ENCODE peak calls at places on chromosomes 6 and 20, in six cellular contexts. F, V, Z, N, S and E are unnamed samples.

GRCh38 chr6:5531853-5532375 is 270.6 kb downstream of the FARS2 start:
- DNase-seq in V (no peak), Z (no peak), F (no peak), S (no peak), N (no peak), E (no peak)

GRCh38 chr20:46324960-46325703 is 16.8 kb upstream of the CDH22 start:
- DNase-seq in Z (peak), S (no peak), V (peak), F (no peak), N (peak), E (no peak)

GRCh38 chr6:118869350-118869749 is 24.6 kb upstream of the ASF1A start:
- DNase-seq in Z (no peak), F (no peak), S (no peak), V (peak), N (no peak), E (no peak)

GRCh38 chr6:25717856-25718740 is 36.4 kb upstream of the SLC17A4 start:
- DNase-seq in V (peak), Z (peak), N (peak), S (no peak), F (peak), E (peak)

GRCh38 chr20:15862178-15862577 is 711.1 kb downstream of the KIF16B start:
- DNase-seq in Z (no peak), F (no peak), S (no peak), N (no peak), V (no peak), E (no peak)

GRCh38 chr6:37667050-37667814 is 30.5 kb downstream of the MDGA1 start:
- DNase-seq in S (no peak), Z (no peak), V (peak), F (no peak), N (no peak), E (no peak)

GRCh38 chr20:12414446-12415274 is 497.0 kb downstream of the BTBD3 start:
- DNase-seq in S (no peak), V (no peak), Z (no peak), F (no peak), N (no peak), E (no peak)

GRCh38 chr6:112933947-112934346 is 586.8 kb downstream of the RFPL4B start:
- DNase-seq in S (no peak), F (no peak), V (no peak), Z (no peak), N (no peak), E (no peak)

GRCh38 chr6:84137051-84137375 is 90.4 kb downstream of the CEP162 start:
- DNase-seq in F (no peak), N (no peak), V (no peak), Z (no peak), S (no peak), E (no peak)

GRCh38 chr6:25417206-25417605 is 138.0 kb downstream of the CARMIL1 start:
- DNase-seq in N (no peak), S (no peak), Z (no peak), V (no peak), F (no peak), E (no peak)

GRCh38 chr20:21179796-21180195 is 53.9 kb downstream of the KIZ start:
- DNase-seq in S (no peak), F (no peak), N (no peak), V (peak), Z (no peak), E (no peak)

GRCh38 chr6:150539568-150539967 is 60.1 kb upstream of the PLEKHG1 start:
- DNase-seq in S (no peak), Z (no peak), F (no peak), N (no peak), V (no peak), E (no peak)

GRCh38 chr6:56524891-56525703 is 117.6 kb downstream of the DST start:
- DNase-seq in N (no peak), Z (no peak), S (no peak), F (no peak), V (peak), E (no peak)

GRCh38 chr6:12288211-12288618 is 1.9 kb upstream of the EDN1 start:
- DNase-seq in Z (no peak), N (no peak), F (peak), S (no peak), V (no peak), E (no peak)

GRCh38 chr6:143843689-143844405 is 709 bp downstream of the LTV1 start:
- DNase-seq in S (no peak), F (no peak), N (no peak), Z (peak), V (no peak), E (peak)

GRCh38 chr6:124223596-124223995 is 419.9 kb downstream of the NKAIN2 start:
- DNase-seq in N (peak), S (no peak), V (no peak), Z (no peak), F (no peak), E (no peak)

GRCh38 chr20:58890073-58890453 is 37.5 kb downstream of the GNAS start:
- DNase-seq in Z (no peak), V (no peak), F (no peak), S (no peak), N (no peak), E (no peak)

GRCh38 chr20:41275181-41275793 is 42.2 kb downstream of the ZHX3 start:
- DNase-seq in V (peak), Z (no peak), S (no peak), N (no peak), F (no peak), E (no peak)

GRCh38 chr6:166514196-166514595 is 72.3 kb downstream of the RAMACL start:
- DNase-seq in V (no peak), S (no peak), N (peak), Z (no peak), F (no peak), E (no peak)

GRCh38 chr20:23009636-23010035 is 25.5 kb upstream of the SSTR4 start:
- DNase-seq in N (no peak), S (no peak), Z (no peak), F (no peak), V (no peak), E (no peak)

GRCh38 chr20:63284544-63284949 is 8.4 kb upstream of the COL20A1 start:
- DNase-seq in F (no peak), Z (no peak), V (no peak), N (no peak), S (no peak), E (no peak)

GRCh38 chr6:23027281-23027680 is 457.9 kb downstream of the HDGFL1 start:
- DNase-seq in S (no peak), N (no peak), Z (no peak), V (no peak), F (no peak), E (no peak)

GRCh38 chr6:165573671-165574070 is 89.4 kb downstream of the PDE10A start:
- DNase-seq in F (no peak), S (peak), N (no peak), Z (no peak), V (no peak), E (no peak)

GRCh38 chr6:24902782-24903181 is 33.0 kb downstream of the RIPOR2 start:
- DNase-seq in F (no peak), N (no peak), Z (no peak), S (no peak), V (peak), E (no peak)

GRCh38 chr6:116444092-116444491 is 17.1 kb upstream of the CALHM6 start:
- DNase-seq in N (peak), Z (peak), V (peak), F (no peak), S (no peak), E (peak)

GRCh38 chr6:144066745-144067484 is 28.5 kb downstream of the SF3B5 start:
- DNase-seq in V (no peak), F (no peak), Z (no peak), N (no peak), S (no peak), E (peak)

GRCh38 chr6:32212076-32212760 is 11.6 kb downstream of the NOTCH4 start:
- DNase-seq in F (no peak), V (no peak), N (no peak), Z (no peak), S (no peak), E (no peak)

GRCh38 chr6:40286027-40286426 is 301.1 kb downstream of the LRFN2 start:
- DNase-seq in S (no peak), N (peak), F (no peak), V (no peak), Z (no peak), E (no peak)

GRCh38 chr6:23531666-23532065 is 594.3 kb upstream of the NRSN1 start:
- DNase-seq in Z (no peak), S (no peak), N (no peak), F (no peak), V (no peak), E (no peak)

GRCh38 chr6:78835817-78836216 is 31.5 kb upstream of the IRAK1BP1 start:
- DNase-seq in V (no peak), Z (no peak), F (no peak), S (no peak), N (no peak), E (no peak)

GRCh38 chr20:953742-954141 is 37.6 kb upstream of the ANGPT4 start:
- DNase-seq in Z (no peak), S (no peak), N (peak), F (no peak), V (peak), E (no peak)

GRCh38 chr6:152318278-152318677 is 318.9 kb downstream of the SYNE1 start:
- DNase-seq in S (no peak), F (no peak), V (no peak), Z (no peak), N (no peak), E (no peak)

GRCh38 chr20:47681977-47682812 is 103.1 kb downstream of the SULF2 start:
- DNase-seq in V (peak), N (no peak), F (no peak), S (no peak), Z (peak), E (no peak)

GRCh38 chr6:75376347-75377024 is 91.9 kb upstream of the TMEM30A start:
- DNase-seq in S (no peak), N (no peak), F (no peak), V (peak), Z (no peak), E (no peak)

GRCh38 chr6:26553739-26554668 is 15.8 kb downstream of the HMGN4 start:
- DNase-seq in V (peak), N (peak), F (peak), Z (peak), S (peak), E (no peak)

GRCh38 chr6:144493035-144493910 is 208.1 kb downstream of the UTRN start:
- DNase-seq in V (no peak), N (no peak), Z (no peak), S (no peak), F (no peak), E (no peak)

DNA sequence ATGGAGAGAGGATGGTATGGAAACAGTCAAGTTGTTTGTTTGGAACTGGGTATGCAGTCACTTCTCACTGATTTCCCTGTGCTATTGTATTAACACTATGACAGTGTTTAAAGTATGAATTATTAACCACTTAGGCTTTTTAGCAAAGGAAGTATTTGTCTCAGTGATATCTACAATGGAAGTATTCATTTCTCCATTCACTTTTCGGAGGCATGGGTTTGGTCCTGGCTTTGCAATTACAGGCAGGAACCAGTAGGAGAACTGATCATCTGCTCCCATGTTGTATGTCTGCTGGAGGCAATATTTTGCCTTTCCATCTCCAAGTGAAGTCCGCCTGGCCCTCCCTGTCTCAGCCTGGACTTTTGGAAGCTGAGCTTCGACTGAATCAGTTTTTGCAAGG is 30.6 kb upstream of the EXOC2 start:
- DNase-seq in N (no peak), F (no peak), S (no peak), V (no peak), Z (no peak), E (no peak)
- TF ChIP-seq CTCF in N (no peak), F (no peak), S (no peak), V (peak), Z (no peak), E (no peak)

GRCh38 chr6:98775205-98775604 is 59.2 kb upstream of the POU3F2 start:
- DNase-seq in F (no peak), V (no peak), S (no peak), Z (no peak), N (peak), E (no peak)
- TF ChIP-seq CTCF in F (no peak), V (no peak), S (no peak), Z (no peak), N (peak), E (no peak)

GRCh38 chr6:47489995-47490394 is 12.4 kb downstream of the CD2AP start:
- DNase-seq in Z (no peak), V (no peak), N (no peak), F (no peak), S (no peak), E (no peak)
- TF ChIP-seq CTCF in Z (no peak), V (no peak), N (no peak), F (no peak), S (no peak), E (no peak)

GRCh38 chr6:33417903-33418689 is at the start of gene CUTA:
- DNase-seq in S (peak), F (peak), V (peak), N (peak), Z (peak), E (peak)
- TF ChIP-seq CTCF in S (peak), F (peak), V (peak), N (peak), Z (peak), E (peak)

DNA sequence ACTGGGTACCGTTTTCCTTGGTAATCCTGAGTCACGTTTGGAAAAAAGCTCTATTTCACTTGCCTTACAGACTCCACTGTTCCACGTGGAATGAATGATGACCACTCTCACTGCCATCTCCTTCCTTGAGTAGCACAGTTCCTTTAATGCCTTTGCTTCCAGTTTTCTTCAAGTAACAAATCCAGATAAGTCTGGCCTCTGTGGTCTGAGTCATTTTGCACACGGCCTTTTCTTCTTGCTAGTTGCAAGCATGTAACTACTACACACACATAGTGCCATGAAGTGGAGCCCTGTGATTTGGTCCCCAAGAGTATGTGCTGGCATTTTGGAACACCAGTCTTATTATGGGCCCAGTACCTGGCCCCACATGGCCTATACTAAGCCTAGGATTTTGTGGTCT is 182.8 kb downstream of the SASH1 start:
- DNase-seq in F (no peak), Z (no peak), N (no peak), V (peak), S (no peak), E (no peak)
- TF ChIP-seq CTCF in F (no peak), Z (no peak), N (no peak), V (no peak), S (no peak), E (no peak)

GRCh38 chr6:10415593-10416480 is 963 bp upstream of the TFAP2A start:
- DNase-seq in V (no peak), Z (no peak), F (no peak), N (no peak), S (no peak), E (no peak)
- TF ChIP-seq CTCF in V (no peak), Z (no peak), F (no peak), N (no peak), S (no peak), E (no peak)

GRCh38 chr6:77740380-77740779 is 87.5 kb downstream of the MEI4 start:
- DNase-seq in Z (peak), V (peak), N (peak), F (no peak), S (no peak), E (no peak)
- TF ChIP-seq CTCF in Z (peak), V (peak), N (no peak), F (peak), S (peak), E (peak)

GRCh38 chr6:127945434-127946097 is 44.7 kb upstream of the THEMIS start:
- DNase-seq in V (no peak), N (no peak), Z (no peak), S (no peak), F (no peak), E (no peak)
- TF ChIP-seq CTCF in V (no peak), N (no peak), Z (no peak), S (no peak), F (no peak), E (no peak)